ENCODE peak calls at places on chromosomes 7 and 10, in eight cellular contexts. K is NCI-H82; Y is activated T-helper 1 cell treated with anti-CD3 and anti-CD28 coated beads, Interleukin-12 subunit alpha, Interleukin-12 subunit beta, Interleukin-2, Interleukin-4 antibody, amounts not matched to agents 30 ng/mL and 10 ng/mL and 1 ng/mL, durations not matched to agents 14 hours and 24 hours and 36 hours; D is AG20443; W is activated naive CD4-positive, alpha-beta T cell; B is cardiac muscle cell; T is epithelial cell of esophagus; M is astrocyte of the spinal cord. P is an unnamed sample.

GRCh38 chr10:85280014-85280413 is 951.6 kb downstream of the CCSER2 start:
- DNase-seq in B (no peak), K (no peak), M (no peak), Y (no peak), W (no peak), D (no peak), T (peak; percentile 1), P (no peak)

GRCh38 chr10:29056729-29057128 is 232.1 kb upstream of the LYZL1 start:
- DNase-seq in D (no peak), W (no peak), M (no peak), Y (no peak), B (no peak), T (no peak), K (peak; percentile 70), P (no peak)

GRCh38 chr10:58048936-58049335 is 218.8 kb downstream of the IPMK start:
- DNase-seq in B (no peak), Y (no peak), K (no peak), D (no peak), T (peak; percentile 49), W (no peak), M (no peak), P (no peak)

GRCh38 chr7:17195576-17195975 is 102.9 kb upstream of the AHR start:
- DNase-seq in M (no peak), B (no peak), T (no peak), K (no peak), Y (no peak), W (no peak), D (no peak), P (no peak)

GRCh38 chr10:72133517-72133916 is 45.2 kb upstream of the SPOCK2 start:
- DNase-seq in K (no peak), Y (no peak), D (peak; percentile 75), M (peak; percentile 75), T (no peak), W (no peak), B (no peak), P (peak; percentile 86)

GRCh38 chr10:119333146-119333792 is 125.9 kb downstream of the GRK5 start:
- DNase-seq in D (no peak), T (peak; percentile 57), Y (peak; percentile 28), K (peak; percentile 95), W (peak; percentile 45), M (peak; percentile 61), B (no peak), P (peak; percentile 58)

GRCh38 chr10:88062798-88063472 is 199.5 kb downstream of the PTEN start:
- DNase-seq in T (peak; percentile 9), K (no peak), W (no peak), M (peak; percentile 38), Y (no peak), D (peak; percentile 40), B (peak; percentile 8), P (peak; percentile 81)

GRCh38 chr10:122164815-122165491 is 106.1 kb upstream of the BTBD16 start:
- DNase-seq in Y (no peak), M (no peak), T (no peak), K (no peak), D (no peak), B (no peak), W (no peak), P (no peak)

GRCh38 chr10:16967000-16967865 is 150.0 kb upstream of the RSU1 start:
- DNase-seq in T (no peak), D (no peak), B (no peak), M (peak; percentile 88), W (no peak), Y (no peak), K (no peak), P (peak; percentile 74)

GRCh38 chr7:69359003-69359555 is 239.2 kb upstream of the AUTS2 start:
- DNase-seq in M (no peak), W (no peak), Y (no peak), T (no peak), D (peak; percentile 49), K (no peak), B (no peak), P (peak; percentile 67)

GRCh38 chr10:62080905-62081304 is 179.4 kb downstream of the ARID5B start:
- DNase-seq in M (no peak), B (no peak), T (no peak), W (no peak), Y (no peak), D (no peak), K (no peak), P (no peak)

GRCh38 chr10:102262744-102263370 is 17.5 kb downstream of the GBF1 start:
- DNase-seq in M (peak; percentile 19), W (no peak), D (no peak), B (no peak), Y (no peak), T (no peak), K (no peak), P (peak; percentile 46)

GRCh38 chr10:42979730-42980467 is 97.0 kb upstream of the RET start:
- DNase-seq in B (no peak), Y (no peak), W (no peak), M (no peak), D (no peak), K (peak; percentile 38), T (no peak), P (no peak)

GRCh38 chr10:132447446-132448247 is 50.6 kb downstream of the PWWP2B start:
- DNase-seq in B (no peak), D (peak; percentile 68), T (peak; percentile 99), K (no peak), Y (peak; percentile 75), M (peak; percentile 85), W (peak; percentile 72), P (peak; percentile 84)

GRCh38 chr7:74355091-74355490 is 65.9 kb downstream of the CLIP2 start:
- DNase-seq in T (peak; percentile 86), K (no peak), Y (no peak), M (peak; percentile 87), D (peak; percentile 64), W (no peak), B (no peak), P (peak; percentile 95)

GRCh38 chr10:13775786-13776780 is 189.3 kb downstream of the PRPF18 start:
- DNase-seq in K (no peak), M (peak; percentile 81), W (no peak), Y (no peak), T (peak; percentile 78), B (no peak), D (peak; percentile 78), P (peak; percentile 80)

GRCh38 chr7:132436121-132436520 is 140.1 kb downstream of the PLXNA4 start:
- DNase-seq in T (no peak), B (peak; percentile 57), D (no peak), K (no peak), Y (no peak), W (no peak), M (no peak), P (peak; percentile 50)

GRCh38 chr10:88743999-88744398 is 15.8 kb upstream of the LIPN start:
- DNase-seq in Y (no peak), W (no peak), T (peak; percentile 22), K (no peak), M (no peak), D (no peak), B (no peak), P (no peak)

GRCh38 chr7:137006293-137006692 is 137.8 kb downstream of the CHRM2 start:
- DNase-seq in M (peak; percentile 35), Y (no peak), D (no peak), K (no peak), W (no peak), B (no peak), T (no peak), P (peak; percentile 58)

GRCh38 chr10:132397671-132398565 is 918 bp downstream of the PWWP2B start:
- DNase-seq in B (no peak), T (peak; percentile 76), K (peak; percentile 70), D (peak; percentile 73), W (no peak), Y (peak; percentile 18), M (peak; percentile 38), P (peak; percentile 61)

P was measured in M059J.